ENCODE peak calls at places on chromosomes 5 and 9, in seven cellular contexts. V, U, X, N, A, B and S are unnamed samples.

GRCh38 chr5:26660116-26660515 is 378.3 kb downstream of the CDH9 start:
- DNase-seq in V (no peak), U (no peak), X (no peak), N (no peak), A (no peak), B (no peak), S (no peak)

GRCh38 chr5:68562308-68562707 is 346.8 kb downstream of the PIK3R1 start:
- DNase-seq in V (no peak), U (no peak), X (no peak), N (no peak), A (peak; percentile 26), B (no peak), S (no peak)

GRCh38 chr5:141343242-141343952 is at the start of gene PCDHGA3:
- DNase-seq in V (no peak), U (no peak), X (no peak), N (no peak), A (no peak), B (peak; percentile 51), S (no peak)

GRCh38 chr5:31186672-31187267 is 6.7 kb upstream of the CDH6 start:
- DNase-seq in V (no peak), U (peak; percentile 37), X (no peak), N (no peak), A (peak; percentile 37), B (peak; percentile 35), S (no peak)

GRCh38 chr5:52378237-52378636 is 409.5 kb upstream of the ITGA1 start:
- DNase-seq in V (no peak), U (no peak), X (no peak), N (no peak), A (no peak), B (no peak), S (no peak)

GRCh38 chr5:95901676-95902646 is 59.7 kb downstream of the ELL2 start:
- DNase-seq in V (peak; percentile 1), U (no peak), X (no peak), N (no peak), A (no peak), B (no peak), S (no peak)

GRCh38 chr9:71676460-71676859 is 91.9 kb downstream of the CEMIP2 start:
- DNase-seq in V (no peak), U (no peak), X (no peak), N (no peak), A (no peak), B (no peak), S (no peak)

GRCh38 chr9:91837982-91838731 is 111.9 kb downstream of the ROR2 start:
- DNase-seq in V (no peak), U (no peak), X (no peak), N (no peak), A (no peak), B (peak; percentile 39), S (no peak)

GRCh38 chr5:6527749-6528455 is 79.2 kb downstream of the UBE2QL1 start:
- DNase-seq in V (no peak), U (no peak), X (no peak), N (no peak), A (no peak), B (no peak), S (no peak)

GRCh38 chr5:120465281-120465961 is 1.3 kb downstream of the PRR16 start:
- DNase-seq in V (no peak), U (no peak), X (no peak), N (no peak), A (peak; percentile 73), B (peak; percentile 40), S (no peak)

GRCh38 chr9:129876815-129877214 is 41.6 kb downstream of the USP20 start:
- DNase-seq in V (no peak), U (no peak), X (no peak), N (no peak), A (no peak), B (no peak), S (no peak)

GRCh38 chr9:130896233-130897012 is at the start of gene QRFP:
- DNase-seq in V (no peak), U (no peak), X (no peak), N (no peak), A (no peak), B (peak; percentile 73), S (no peak)

GRCh38 chr5:75412111-75412990 is 75.3 kb downstream of the HMGCR start:
- DNase-seq in V (no peak), U (no peak), X (no peak), N (no peak), A (no peak), B (no peak), S (no peak)

GRCh38 chr5:32275421-32275765 is 37.3 kb downstream of the MTMR12 start:
- DNase-seq in V (no peak), U (peak; percentile 81), X (no peak), N (no peak), A (no peak), B (no peak), S (no peak)

GRCh38 chr5:32276173-32276853 is 36.4 kb downstream of the MTMR12 start:
- DNase-seq in V (peak; percentile 43), U (peak; percentile 23), X (no peak), N (no peak), A (no peak), B (no peak), S (no peak)

GRCh38 chr5:32272746-32273145 is 40.0 kb downstream of the MTMR12 start:
- DNase-seq in V (no peak), U (peak; percentile 15), X (no peak), N (no peak), A (no peak), B (no peak), S (no peak)

GRCh38 chr5:32277782-32278181 is 35.0 kb downstream of the MTMR12 start:
- DNase-seq in V (no peak), U (no peak), X (no peak), N (no peak), A (no peak), B (no peak), S (no peak)

GRCh38 chr5:32274548-32275420 is 38.0 kb downstream of the MTMR12 start:
- DNase-seq in V (no peak), U (no peak), X (no peak), N (no peak), A (no peak), B (no peak), S (no peak)
- TF ChIP-seq POLR2AphosphoS5 in V (no peak), U (no peak), X (no peak), N (no peak), A (no peak), B (no peak), S (no peak)

DNA sequence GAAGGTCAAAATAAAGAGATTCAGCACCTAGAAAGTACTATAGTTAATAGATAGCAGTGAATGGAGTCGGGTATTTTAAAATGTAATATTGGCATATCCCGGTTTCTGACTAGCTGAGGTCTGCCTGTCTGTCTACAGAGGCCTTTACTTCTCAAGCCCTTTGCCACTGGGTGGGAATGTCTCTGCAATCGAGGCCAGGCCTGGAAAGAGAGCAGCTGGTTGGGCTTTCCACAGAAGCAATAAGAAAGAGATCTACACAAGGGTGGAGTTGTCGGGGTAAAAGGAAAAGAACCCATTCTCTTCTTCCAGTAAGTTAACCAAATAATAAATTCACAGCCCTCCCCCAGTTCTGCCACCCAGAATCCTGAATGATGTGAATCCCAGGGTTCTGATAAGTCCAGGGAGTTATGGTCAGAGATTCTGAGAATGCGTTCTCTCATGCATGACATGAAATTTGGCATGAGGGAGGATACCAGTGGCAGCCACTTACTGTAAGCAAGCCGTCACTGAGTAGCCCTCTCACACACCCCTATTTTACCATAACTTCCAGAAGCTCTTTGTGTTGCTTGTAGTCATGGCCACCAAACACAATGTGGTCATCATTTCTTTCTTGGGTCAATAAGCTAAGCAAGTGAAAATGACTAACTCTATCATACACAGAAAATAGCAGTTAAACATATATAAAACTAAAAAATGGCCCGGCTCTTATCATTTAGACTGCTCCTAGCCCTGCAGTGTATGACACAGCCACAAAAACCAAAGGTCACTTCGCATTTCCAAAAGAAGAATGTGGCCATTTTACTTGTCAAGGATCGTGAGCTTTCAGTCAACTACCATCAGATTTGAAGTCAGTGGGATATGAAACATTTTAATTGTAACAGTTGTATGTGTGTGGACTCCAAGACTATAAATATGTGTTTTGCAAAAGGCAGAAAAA is 185.0 kb downstream of the GLIS3 start:
- DNase-seq in V (no peak), U (no peak), X (no peak), N (no peak), A (no peak), B (no peak), S (no peak)
- TF ChIP-seq TAF1 in V (no peak), U (no peak), X (no peak), N (no peak), A (no peak), B (no peak), S (no peak)

GRCh38 chr5:84602371-84602771 is 217.7 kb upstream of the EDIL3 start:
- DNase-seq in V (no peak), U (no peak), X (no peak), N (peak; percentile 48), A (no peak), B (no peak), S (no peak)

GRCh38 chr5:84603557-84604185 is 219.0 kb upstream of the EDIL3 start:
- DNase-seq in V (no peak), U (no peak), X (no peak), N (no peak), A (no peak), B (no peak), S (no peak)

GRCh38 chr5:84599964-84600363 is 215.3 kb upstream of the EDIL3 start:
- DNase-seq in V (peak; percentile 27), U (no peak), X (no peak), N (no peak), A (no peak), B (no peak), S (no peak)

DNA sequence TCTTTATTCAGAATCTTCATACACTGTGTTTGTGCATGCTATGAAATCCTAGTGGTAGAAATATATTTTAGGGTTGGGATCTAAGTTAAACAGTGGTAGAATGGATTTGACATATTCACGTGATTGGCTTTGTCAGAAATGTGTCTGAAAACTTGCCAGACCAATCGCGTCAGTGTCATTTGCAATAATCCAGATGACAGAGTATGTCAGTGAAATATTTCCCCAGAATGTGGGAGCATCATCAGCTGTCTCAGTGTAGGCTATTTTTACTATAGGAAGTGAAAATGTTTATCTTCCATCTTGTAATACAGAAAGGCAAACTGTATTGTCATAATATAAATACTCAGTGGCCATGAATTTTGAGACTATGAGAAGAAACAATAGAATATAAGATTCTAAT is 220.6 kb upstream of the EDIL3 start:
- DNase-seq in V (no peak), U (no peak), X (no peak), N (no peak), A (no peak), B (no peak), S (no peak)
- TF ChIP-seq POLR2AphosphoS5 in V (no peak), U (no peak), X (no peak), N (no peak), A (no peak), B (no peak), S (no peak)

GRCh38 chr5:135880801-135881200 is 14.8 kb downstream of the IL9 start:
- DNase-seq in V (no peak), U (no peak), X (no peak), N (no peak), A (no peak), B (no peak), S (no peak)

GRCh38 chr5:135878156-135878620 is 17.5 kb downstream of the IL9 start:
- DNase-seq in V (no peak), U (no peak), X (no peak), N (no peak), A (no peak), B (no peak), S (no peak)

GRCh38 chr5:135879591-135879990 is 16.1 kb downstream of the IL9 start:
- DNase-seq in V (no peak), U (no peak), X (no peak), N (no peak), A (no peak), B (no peak), S (no peak)

GRCh38 chr5:135881244-135881643 is 14.4 kb downstream of the IL9 start:
- DNase-seq in V (no peak), U (no peak), X (no peak), N (no peak), A (no peak), B (no peak), S (no peak)

GRCh38 chr5:135880278-135880677 is 15.4 kb downstream of the IL9 start:
- DNase-seq in V (peak; percentile 38), U (peak; percentile 48), X (no peak), N (no peak), A (peak; percentile 41), B (peak; percentile 27), S (no peak)
- TF ChIP-seq TAF1 in V (no peak), U (no peak), X (no peak), N (no peak), A (no peak), B (no peak), S (no peak)